ENCODE peak calls at places on chromosomes 13 and 19, in five cellular contexts. Q is cardiac muscle cell, B is A549, D is adrenal gland, L is mammary epithelial cell. W is an unnamed sample. For H3K4me1, the result is how much of the 10 kb centered on the place peaks cover.

GRCh38 chr19:29681422-29682235 is 16.4 kb downstream of the PLEKHF1 start:
- DNase-seq in Q (peak), B (no peak), D (no peak), L (no peak), W (no peak)

GRCh38 chr19:3668331-3669133 is 31.7 kb downstream of the PIP5K1C start:
- DNase-seq in Q (peak), B (no peak), D (no peak), L (no peak), W (no peak)

GRCh38 chr13:48055712-48056111 is 18.2 kb downstream of the NUDT15 start:
- DNase-seq in Q (no peak), B (no peak), D (no peak), L (no peak), W (no peak)

GRCh38 chr13:53151692-53152421 is 123.2 kb downstream of the OLFM4 start:
- DNase-seq in Q (peak), B (peak), D (no peak), L (no peak), W (no peak)

GRCh38 chr19:927044-927706 is 1.3 kb downstream of the ARID3A start:
- DNase-seq in Q (peak), B (no peak), D (peak), L (no peak), W (peak)

GRCh38 chr19:16095071-16095571 is 16.6 kb upstream of the RAB8A start:
- DNase-seq in Q (no peak), B (no peak), D (no peak), L (no peak), W (no peak)

GRCh38 chr13:50990540-50991506 is 81.2 kb downstream of the RNASEH2B start:
- DNase-seq in Q (peak), B (no peak), D (peak), L (no peak), W (no peak)

GRCh38 chr19:5926641-5927438 is 12.8 kb downstream of the CAPS start:
- DNase-seq in Q (peak), B (no peak), D (no peak), L (no peak), W (no peak)

GRCh38 chr13:42396501-42396900 is 124.5 kb downstream of the AKAP11 start:
- DNase-seq in Q (no peak), B (no peak), D (no peak), L (peak), W (no peak)

GRCh38 chr19:41223431-41224234 is 4.6 kb downstream of the AXL start:
- DNase-seq in Q (peak), B (peak), D (peak), L (peak), W (no peak)

GRCh38 chr13:85666356-85666755 is 132.9 kb downstream of the SLITRK6 start:
- DNase-seq in Q (no peak), B (no peak), D (no peak), L (no peak), W (no peak)

GRCh38 chr13:93727301-93728141 is 500.9 kb downstream of the GPC6 start:
- DNase-seq in Q (no peak), B (no peak), D (no peak), L (peak), W (no peak)

GRCh38 chr19:17183858-17184271 is 31.3 kb upstream of the USE1 start:
- DNase-seq in Q (no peak), B (no peak), D (no peak), L (no peak), W (no peak)

GRCh38 chr19:35742121-35742724 is at the start of gene IGFLR1:
- DNase-seq in Q (no peak), B (no peak), D (no peak), L (no peak), W (no peak)

GRCh38 chr19:17893766-17894165 is 22.0 kb downstream of the SLC5A5 start:
- DNase-seq in Q (no peak), B (no peak), D (no peak), L (no peak), W (no peak)

GRCh38 chr19:54407780-54408179 is 7.5 kb upstream of the TTYH1 start:
- DNase-seq in Q (no peak), B (no peak), D (no peak), L (no peak), W (no peak)

GRCh38 chr19:6674868-6675305 is 4.9 kb upstream of the TNFSF14 start:
- DNase-seq in Q (peak), B (peak), D (peak), L (peak), W (peak)

GRCh38 chr13:93140912-93141311 is 85.7 kb upstream of the GPC6 start:
- DNase-seq in Q (no peak), B (no peak), D (no peak), L (no peak), W (no peak)

GRCh38 chr13:51501592-51502205 is 48.9 kb upstream of the INTS6 start:
- DNase-seq in Q (peak), B (no peak), D (peak), L (peak), W (no peak)

GRCh38 chr13:85529216-85529590 is 270.0 kb downstream of the SLITRK6 start:
- DNase-seq in Q (no peak), B (peak), D (no peak), L (no peak), W (no peak)

GRCh38 chr19:709196-709964 is 645 bp downstream of the PALM start:
- DNase-seq in Q (no peak), B (no peak), D (no peak), L (no peak), W (no peak)

GRCh38 chr13:29438772-29439171 is 156.7 kb downstream of the SLC7A1 start:
- DNase-seq in Q (peak), B (no peak), D (no peak), L (no peak), W (no peak)

GRCh38 chr13:36920612-36921185 is 661 bp upstream of the SMAD9 start:
- DNase-seq in Q (no peak), B (no peak), D (no peak), L (no peak), W (no peak)

GRCh38 chr13:34750078-34750703 is 191.9 kb upstream of the NBEA start:
- DNase-seq in Q (peak), B (no peak), D (no peak), L (peak), W (peak)

GRCh38 chr13:28751210-28751935 is 32.6 kb upstream of the SLC46A3 start:
- DNase-seq in Q (peak), B (no peak), D (no peak), L (no peak), W (no peak)

GRCh38 chr19:16273005-16273404 is 51.6 kb upstream of the KLF2 start:
- DNase-seq in Q (peak), B (no peak), D (no peak), L (no peak), W (no peak)

GRCh38 chr13:23921451-23921888 is 24.2 kb upstream of the C1QTNF9B start:
- DNase-seq in Q (peak), B (peak), D (no peak), L (peak), W (no peak)

GRCh38 chr19:49949735-49950589 is 11.0 kb downstream of the SIGLEC11 start:
- DNase-seq in Q (no peak), B (no peak), D (no peak), L (no peak), W (no peak)

GRCh38 chr13:74930402-74931165 is 551.4 kb downstream of the TBC1D4 start:
- DNase-seq in Q (no peak), B (no peak), D (no peak), L (peak), W (no peak)

GRCh38 chr13:34627905-34628682 is 314.0 kb upstream of the NBEA start:
- DNase-seq in Q (no peak), B (peak), D (no peak), L (no peak), W (no peak)

GRCh38 chr13:110559429-110559943 is 2.0 kb downstream of the RAB20 start:
- DNase-seq in Q (peak), B (no peak), D (peak), L (peak), W (peak)

GRCh38 chr13:75256922-75257321 is 225.0 kb downstream of the TBC1D4 start:
- DNase-seq in Q (no peak), B (no peak), D (no peak), L (peak), W (no peak)

GRCh38 chr19:55472463-55472862 is 4.0 kb upstream of the ZNF628 start:
- DNase-seq in Q (peak), B (peak), D (no peak), L (peak), W (no peak)

GRCh38 chr13:75217949-75218348 is 264.0 kb downstream of the TBC1D4 start:
- DNase-seq in Q (peak), B (no peak), D (no peak), L (peak), W (no peak)

GRCh38 chr13:21138561-21138960 is 37.8 kb downstream of the SKA3 start:
- DNase-seq in Q (no peak), B (no peak), D (no peak), L (no peak), W (no peak)

GRCh38 chr13:75704194-75704941 is 68.2 kb downstream of the LMO7 start:
- DNase-seq in Q (peak), B (peak), D (no peak), L (no peak), W (no peak)

GRCh38 chr13:71879129-71879535 is 12.1 kb upstream of the DACH1 start:
- DNase-seq in Q (peak), B (peak), D (no peak), L (peak), W (no peak)

GRCh38 chr13:90188237-90188636 is 1159.2 kb upstream of the MIR17HG start:
- DNase-seq in Q (no peak), B (no peak), D (no peak), L (no peak), W (no peak)

GRCh38 chr13:51734786-51735185 is 69.2 kb downstream of the DHRS12 start:
- DNase-seq in Q (no peak), B (no peak), D (no peak), L (no peak), W (no peak)

GRCh38 chr19:44552324-44552723 is 22.8 kb upstream of the CEACAM20 start:
- DNase-seq in Q (peak), B (peak), D (peak), L (peak), W (peak)
- TF ChIP-seq CTCF in Q (peak), B (peak), D (peak), L (peak), W (peak)

DNA sequence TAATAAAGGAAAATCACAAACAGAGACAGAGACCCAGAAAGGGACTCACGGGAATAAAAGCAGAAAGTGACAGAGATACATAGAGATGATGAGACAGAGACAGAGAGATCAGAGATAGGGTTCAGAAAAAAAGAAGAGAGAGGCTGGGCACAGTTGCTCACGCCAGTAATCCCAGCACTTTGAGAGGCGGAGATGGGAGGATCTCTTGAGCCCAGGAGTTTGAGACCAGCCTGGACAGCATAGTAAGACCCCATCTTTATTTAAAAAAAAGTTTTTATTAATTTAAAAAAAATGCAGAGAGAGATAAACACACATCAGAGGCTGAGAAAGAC is 19.4 kb upstream of the FOSB start:
- DNase-seq in Q (no peak), B (no peak), D (no peak), L (no peak), W (no peak)
- H3K4me1 ChIP-seq in Q (under half), B (under half), D (under half), L (half or more), W (under half)

GRCh38 chr13:84479656-84480055 is 597.4 kb upstream of the SLITRK1 start:
- DNase-seq in Q (no peak), B (no peak), D (no peak), L (peak), W (no peak)
- H3K4me3 ChIP-seq in Q (no peak), B (no peak), D (no peak), L (no peak), W (no peak)

GRCh38 chr13:108957369-108958012 is 328.1 kb downstream of the MYO16 start:
- DNase-seq in Q (peak), B (peak), D (peak), L (peak), W (no peak)
- TF ChIP-seq CTCF in Q (no peak), B (no peak), D (peak), L (no peak), W (no peak)

GRCh38 chr13:114268344-114269280 is 12.8 kb upstream of the UPF3A start:
- DNase-seq in Q (no peak), B (no peak), D (no peak), L (no peak), W (no peak)

GRCh38 chr13:114263590-114263989 is 17.8 kb upstream of the UPF3A start:
- DNase-seq in Q (no peak), B (no peak), D (no peak), L (no peak), W (no peak)

GRCh38 chr13:114266241-114266640 is 15.2 kb upstream of the UPF3A start:
- DNase-seq in Q (no peak), B (no peak), D (no peak), L (no peak), W (no peak)

GRCh38 chr13:114261328-114261965 is 20.0 kb upstream of the UPF3A start:
- DNase-seq in Q (no peak), B (no peak), D (no peak), L (no peak), W (no peak)

GRCh38 chr13:114264886-114265611 is 16.4 kb upstream of the UPF3A start:
- DNase-seq in Q (no peak), B (no peak), D (no peak), L (peak), W (no peak)
- H3K4me1 ChIP-seq in Q (under half), B (under half), D (under half), L (under half), W (under half)

W was measured in upper lobe of right lung.